ENCODE peak calls at places on chromosome 5, in four cellular contexts. S is IMR-90, B is H9, O is mesendoderm. Z is an unnamed sample.

GRCh38 chr5:91129748-91130147 is 253.4 kb downstream of the ARRDC3 start:
- DNase-seq in B (no peak), O (no peak), S (no peak), Z (no peak)

GRCh38 chr5:73448451-73449136 is at the start of gene FOXD1:
- DNase-seq in S (peak; percentile 97), O (peak; percentile 94), B (peak; percentile 93), Z (peak; percentile 94)

GRCh38 chr5:89044665-89045200 is 161.7 kb upstream of the MEF2C start:
- DNase-seq in S (no peak), O (no peak), B (no peak), Z (no peak)

GRCh38 chr5:180718810-180719453 is 20.9 kb downstream of the OR2Y1 start:
- DNase-seq in S (peak; percentile 31), B (no peak), O (peak; percentile 52), Z (peak; percentile 25)

GRCh38 chr5:149150457-149150856 is 9.2 kb downstream of the ABLIM3 start:
- DNase-seq in B (no peak), O (no peak), S (peak; percentile 50), Z (no peak)

GRCh38 chr5:167971706-167972105 is 319.7 kb upstream of the WWC1 start:
- DNase-seq in B (no peak), O (no peak), S (no peak), Z (no peak)

GRCh38 chr5:176658817-176659216 is 11.5 kb downstream of the TSPAN17 start:
- DNase-seq in O (no peak), S (peak; percentile 45), B (no peak), Z (peak; percentile 75)

GRCh38 chr5:31131381-31131811 is 62.1 kb upstream of the CDH6 start:
- DNase-seq in O (no peak), S (peak; percentile 38), B (no peak), Z (no peak)

GRCh38 chr5:170861855-170862766 is at the start of gene RANBP17:
- DNase-seq in B (peak; percentile 88), S (peak; percentile 67), O (peak; percentile 93), Z (peak; percentile 82)

GRCh38 chr5:83255268-83255667 is 177.9 kb downstream of the XRCC4 start:
- DNase-seq in S (peak; percentile 57), O (no peak), B (no peak), Z (no peak)

GRCh38 chr5:32964246-32964645 is 253.1 kb downstream of the NPR3 start:
- DNase-seq in S (peak; percentile 59), B (no peak), O (peak; percentile 95), Z (no peak)

GRCh38 chr5:14945450-14945849 is 73.9 kb upstream of the ANKH start:
- DNase-seq in O (no peak), B (no peak), S (no peak), Z (no peak)

GRCh38 chr5:122366501-122366900 is 54.5 kb downstream of the SNCAIP start:
- DNase-seq in O (no peak), S (peak; percentile 38), B (no peak), Z (no peak)

GRCh38 chr5:79702606-79703380 is 13.2 kb downstream of the CMYA5 start:
- DNase-seq in O (peak; percentile 57), S (no peak), B (peak; percentile 39), Z (peak; percentile 22)

GRCh38 chr5:33315170-33315569 is 125.6 kb upstream of the TARS1 start:
- DNase-seq in S (peak; percentile 66), O (no peak), B (no peak), Z (no peak)

GRCh38 chr5:133612021-133612860 is at the start of gene FSTL4:
- DNase-seq in B (peak; percentile 75), O (peak; percentile 35), S (no peak), Z (no peak)

GRCh38 chr5:79008362-79008761 is 23.3 kb upstream of the ARSB start:
- DNase-seq in S (no peak), B (no peak), O (no peak), Z (no peak)

GRCh38 chr5:125372694-125373621 is 626.5 kb upstream of the ZNF608 start:
- DNase-seq in S (peak; percentile 77), O (peak; percentile 94), B (peak; percentile 38), Z (peak; percentile 78)

GRCh38 chr5:94522099-94522498 is 96.3 kb downstream of the KIAA0825 start:
- DNase-seq in B (no peak), O (no peak), S (peak; percentile 20), Z (peak; percentile 14)

GRCh38 chr5:36214434-36214833 is 27.3 kb downstream of the NADK2 start:
- DNase-seq in O (no peak), B (no peak), S (no peak), Z (no peak)

GRCh38 chr5:42784132-42784531 is 27.5 kb downstream of the CCDC152 start:
- DNase-seq in S (no peak), B (no peak), O (no peak), Z (no peak)

GRCh38 chr5:86909896-86910295 is 292.2 kb downstream of the COX7C start:
- DNase-seq in S (peak; percentile 78), B (no peak), O (peak; percentile 11), Z (peak; percentile 86)

GRCh38 chr5:94778299-94778698 is 159.8 kb downstream of the SLF1 start:
- DNase-seq in B (peak; percentile 26), O (peak; percentile 42), S (no peak), Z (no peak)

GRCh38 chr5:151082976-151083651 is 2.3 kb upstream of the TNIP1 start:
- DNase-seq in S (peak; percentile 36), B (no peak), O (no peak), Z (peak; percentile 50)

DNA sequence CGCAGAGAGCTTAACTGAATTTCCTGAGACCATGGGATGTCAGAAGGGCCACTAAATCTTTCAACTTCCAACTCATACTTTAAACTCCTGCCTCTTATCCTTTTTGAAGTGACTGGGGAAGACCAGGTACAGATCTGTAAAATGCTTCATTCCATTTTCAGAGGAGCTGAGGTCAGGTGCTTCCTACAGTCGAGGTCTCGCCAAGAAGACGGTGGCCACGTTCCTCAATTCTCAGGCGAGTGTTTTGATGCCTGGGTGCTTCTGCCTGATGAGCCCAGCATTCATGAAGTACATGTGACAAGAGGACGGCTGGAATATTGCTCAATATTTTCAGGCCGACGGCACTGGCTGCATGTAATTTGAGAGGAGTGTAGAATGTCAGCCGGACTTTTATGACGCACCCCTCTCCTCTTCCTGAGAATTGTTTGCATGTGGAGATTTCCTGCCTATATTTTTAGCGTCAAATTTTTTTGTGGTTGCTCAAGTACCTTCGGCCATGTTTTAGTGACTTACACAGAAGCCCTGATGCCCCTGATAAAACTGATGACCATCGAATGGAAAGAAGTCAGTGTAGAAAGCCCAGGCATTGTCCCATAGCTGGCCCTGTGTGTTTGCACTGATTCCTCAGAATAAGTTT is 38.8 kb upstream of the GLRX start:
- DNase-seq in S (peak; percentile 100), B (no peak), O (no peak), Z (peak; percentile 100)
- H4K8ac ChIP-seq in S (peak overlapping the region; percentile 96), B (no peak overlapping the region), O (no peak overlapping the region), Z (no peak overlapping the region)

GRCh38 chr5:80874162-80874561 is 86.0 kb upstream of the RASGRF2 start:
- DNase-seq in S (no peak), B (no peak), O (no peak), Z (no peak)

GRCh38 chr5:80881726-80882125 is 78.4 kb upstream of the RASGRF2 start:
- DNase-seq in O (no peak), B (no peak), S (no peak), Z (no peak)

DNA sequence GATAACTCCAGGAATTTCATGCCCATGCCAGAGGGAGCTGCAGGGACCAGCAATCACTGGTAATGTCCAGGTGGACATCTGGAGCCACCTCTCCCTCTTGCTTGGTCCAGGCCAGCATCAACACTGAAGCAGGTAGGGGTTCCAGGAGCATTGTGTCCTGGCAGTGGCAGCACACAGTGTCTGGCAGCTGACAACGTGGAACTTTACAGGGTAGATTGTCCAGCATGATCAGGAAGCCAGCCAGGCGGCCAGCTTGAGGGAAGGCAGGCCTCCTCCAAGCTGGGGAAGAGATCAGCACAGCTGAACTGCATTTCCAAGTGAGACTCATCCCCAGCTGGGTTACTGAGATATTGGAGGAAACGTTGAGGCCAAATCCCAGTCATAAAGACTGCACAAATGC is 82.6 kb upstream of the RASGRF2 start:
- DNase-seq in B (no peak), S (no peak), O (no peak), Z (no peak)
- H4K8ac ChIP-seq in B (no peak overlapping the region), S (no peak overlapping the region), O (no peak overlapping the region), Z (no peak overlapping the region)

DNA sequence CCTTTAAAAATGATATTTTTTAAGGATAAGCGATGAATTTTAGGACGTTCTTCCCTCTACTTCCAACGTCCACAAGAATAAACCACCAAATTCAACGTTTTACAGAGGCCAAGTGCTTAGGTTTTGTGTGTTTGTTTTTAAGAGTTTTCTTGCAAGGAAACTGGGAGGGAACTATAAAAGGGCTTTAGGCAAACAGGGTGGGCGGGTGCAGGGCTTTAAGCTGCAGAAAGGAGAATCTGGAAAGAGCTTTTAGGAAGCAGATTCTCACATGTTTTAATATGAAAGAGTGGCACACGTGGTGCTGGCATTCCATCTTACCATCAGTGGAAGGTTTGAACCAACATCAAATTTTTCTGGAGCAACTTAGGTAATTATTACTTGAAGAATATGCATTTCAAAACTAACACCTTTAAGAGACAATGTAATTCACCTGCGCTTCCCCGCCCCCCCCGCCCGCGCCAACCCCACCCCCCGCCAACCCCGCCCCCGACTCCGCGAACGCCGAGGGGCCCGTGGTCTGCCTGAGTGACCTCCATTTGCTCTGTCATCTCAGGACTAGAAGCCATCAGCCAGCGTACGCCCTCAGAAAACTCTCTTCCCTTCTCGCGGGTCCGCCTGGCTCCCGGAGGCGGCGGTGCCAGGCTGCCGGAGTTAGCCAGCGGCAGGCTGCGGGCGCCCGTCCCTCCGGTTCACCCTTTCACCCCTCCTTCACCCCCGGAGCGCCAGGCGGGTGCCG is 916 bp upstream of the PIK3R1 start:
- DNase-seq in B (no peak), O (no peak), S (no peak), Z (peak; percentile 25)
- H4K8ac ChIP-seq in B (no peak overlapping the region), O (no peak overlapping the region), S (peak overlapping the region; percentile 79), Z (no peak overlapping the region)

DNA sequence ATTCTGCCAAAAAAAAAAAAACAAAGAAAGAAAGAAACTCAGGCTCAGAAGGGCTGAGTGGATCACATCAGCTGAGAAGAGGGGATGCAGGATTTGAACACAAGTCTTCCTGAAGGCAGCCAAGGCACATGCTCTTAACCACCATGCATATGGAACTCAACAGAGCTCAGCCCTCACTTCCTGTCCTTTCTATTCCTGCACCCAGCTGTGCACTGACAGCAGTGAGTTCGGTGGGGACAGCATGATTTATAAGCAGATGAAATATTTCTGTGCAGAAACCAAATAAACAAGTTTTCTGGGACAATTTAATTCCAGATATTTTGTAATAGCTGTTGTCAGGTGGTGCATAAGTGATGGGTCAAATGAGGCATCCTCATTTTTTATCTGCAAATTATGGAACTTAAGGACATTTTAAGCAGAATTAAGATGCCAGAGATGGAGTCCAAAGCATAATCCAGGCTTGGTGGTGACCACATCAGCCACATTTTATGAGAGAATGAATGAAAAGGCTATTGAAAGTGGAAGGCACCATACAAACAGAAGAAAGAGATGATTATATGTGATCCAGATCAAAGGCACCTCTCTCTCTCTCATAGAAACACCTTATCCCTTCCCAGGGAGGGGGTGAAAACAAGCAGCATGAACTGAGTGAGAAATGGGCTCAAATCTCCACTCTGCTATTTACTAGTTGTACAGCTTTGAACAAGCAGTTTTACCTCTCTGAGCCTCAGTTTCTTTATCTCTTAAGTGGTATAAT is 303.6 kb upstream of the MSX2 start:
- DNase-seq in O (no peak), B (no peak), S (no peak), Z (no peak)
- H4K8ac ChIP-seq in O (no peak overlapping the region), B (no peak overlapping the region), S (no peak overlapping the region), Z (no peak overlapping the region)

GRCh38 chr5:121138952-121139351 is 674.9 kb downstream of the PRR16 start:
- DNase-seq in B (no peak), S (no peak), O (no peak), Z (no peak)

GRCh38 chr5:121138495-121138907 is 674.4 kb downstream of the PRR16 start:
- DNase-seq in O (no peak), B (no peak), S (no peak), Z (no peak)
- H4K8ac ChIP-seq in O (no peak overlapping the region), B (no peak overlapping the region), S (no peak overlapping the region), Z (no peak overlapping the region)

Z was measured in mesenchymal stem cell.